ENCODE peak calls at places on chromosome 19, in six cellular contexts. X is RWPE1, D is thoracic aorta, G is heart left ventricle, E is A673, R is uterus. J is an unnamed sample.
A peak's percentile ranks its signal among the peaks of the same experiment; 100 is the strongest.

GRCh38 chr19:46931197-46931596 is 70.4 kb downstream of the ARHGAP35 start:
- DNase-seq in R (no peak), D (no peak), G (no peak), E (no peak), X (no peak), J (no peak)

GRCh38 chr19:36128392-36128736 is 11.5 kb upstream of the CAPNS1 start:
- DNase-seq in R (no peak), G (no peak), E (no peak), X (no peak), D (no peak), J (no peak)

GRCh38 chr19:30665449-30665848 is 293.3 kb downstream of the ZNF536 start:
- DNase-seq in E (no peak), D (no peak), G (no peak), R (no peak), X (no peak), J (no peak)

GRCh38 chr19:58117841-58118575 is 20.0 kb upstream of the ZSCAN18 start:
- DNase-seq in D (no peak), E (no peak), G (peak; percentile 18), X (no peak), R (no peak), J (no peak)

GRCh38 chr19:3006075-3006767 is 22.9 kb downstream of the TLE2 start:
- DNase-seq in E (no peak), R (no peak), G (no peak), X (peak; percentile 54), D (no peak), J (no peak)

GRCh38 chr19:14059093-14059480 is 2.8 kb downstream of the PALM3 start:
- DNase-seq in G (no peak), X (no peak), E (peak; percentile 34), D (no peak), R (no peak), J (no peak)

GRCh38 chr19:37251308-37252229 is 33.6 kb downstream of the ZNF383 start:
- DNase-seq in G (peak; percentile 92), E (peak; percentile 92), R (peak; percentile 75), D (peak; percentile 11), X (peak; percentile 85), J (peak; percentile 71)

GRCh38 chr19:3387645-3388589 is 21.5 kb downstream of the NFIC start:
- DNase-seq in G (peak; percentile 83), X (peak; percentile 82), D (no peak), R (peak; percentile 77), E (peak; percentile 89), J (peak; percentile 97)

GRCh38 chr19:40716031-40716654 is 543 bp downstream of the COQ8B start:
- DNase-seq in X (peak; percentile 95), D (peak; percentile 78), E (no peak), G (no peak), R (peak; percentile 89), J (peak; percentile 77)

GRCh38 chr19:35510626-35510964 is 2.9 kb downstream of the DMKN start:
- DNase-seq in X (no peak), R (no peak), E (no peak), D (no peak), G (no peak), J (no peak)

GRCh38 chr19:9936151-9937000 is at the start of gene OLFM2:
- DNase-seq in R (peak; percentile 48), D (no peak), G (peak; percentile 13), X (peak; percentile 41), E (peak; percentile 80), J (no peak)

GRCh38 chr19:23925285-23925684 is 10.6 kb downstream of the ZNF726 start:
- DNase-seq in X (no peak), E (no peak), D (no peak), G (no peak), R (no peak), J (no peak)

GRCh38 chr19:54189020-54189667 is at the start of gene MBOAT7:
- DNase-seq in X (no peak), R (no peak), D (no peak), G (no peak), E (no peak), J (no peak)

GRCh38 chr19:48513289-48514122 is 1.9 kb upstream of the LMTK3 start:
- DNase-seq in R (no peak), G (peak; percentile 54), D (no peak), X (peak; percentile 67), E (peak; percentile 84), J (peak; percentile 47)

GRCh38 chr19:1410789-1411188 is 3.4 kb downstream of the DAZAP1 start:
- DNase-seq in D (no peak), E (no peak), X (no peak), R (no peak), G (no peak), J (no peak)

GRCh38 chr19:1409204-1410005 is 2.0 kb downstream of the DAZAP1 start:
- DNase-seq in X (no peak), G (no peak), R (no peak), E (no peak), D (no peak), J (no peak)

GRCh38 chr19:1411255-1412191 is 4.1 kb downstream of the DAZAP1 start:
- DNase-seq in G (peak; percentile 84), E (peak; percentile 46), X (no peak), R (no peak), D (peak; percentile 24), J (no peak)

GRCh38 chr19:1408300-1409203 is 1.2 kb downstream of the DAZAP1 start:
- DNase-seq in X (no peak), E (peak; percentile 52), G (peak; percentile 66), D (no peak), R (no peak), J (no peak)

DNA sequence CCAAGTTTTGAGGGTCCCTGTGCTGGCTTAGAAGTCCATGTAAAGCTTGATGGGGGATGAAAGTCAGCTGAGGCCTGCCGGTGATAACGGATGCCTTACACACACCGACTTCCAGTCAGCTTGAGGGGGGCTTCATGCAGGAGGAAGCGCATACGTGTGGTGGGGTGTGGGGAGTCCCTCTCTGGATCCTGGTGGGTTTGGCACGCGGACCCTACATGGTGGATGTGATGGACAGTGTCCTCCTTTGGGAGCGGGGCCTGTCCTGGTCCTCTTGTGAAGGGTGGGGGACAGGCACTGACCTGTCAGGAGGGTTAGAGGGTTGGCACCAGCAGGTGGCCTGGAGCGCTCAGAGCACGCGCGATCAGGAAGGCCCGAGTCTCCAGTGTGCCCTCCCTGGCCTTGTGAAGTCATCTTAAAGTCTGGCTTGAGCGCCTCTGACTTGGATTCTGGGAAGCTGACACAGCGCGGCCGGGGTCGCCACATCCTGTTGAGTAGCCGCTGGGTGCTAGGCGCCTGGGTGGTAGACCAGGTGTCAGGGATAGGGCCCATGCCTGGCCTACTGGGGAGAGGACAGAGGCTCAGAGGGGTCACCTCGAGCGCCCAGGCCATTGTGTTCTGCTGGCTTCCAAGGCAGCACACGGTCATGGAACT is 2.9 kb downstream of the DAZAP1 start:
- DNase-seq in R (no peak), X (no peak), E (no peak), D (no peak), G (no peak), J (no peak)
- H3K27ac ChIP-seq in R (peak overlapping the region; percentile 6), X (peak overlapping the region; percentile 96), E (peak overlapping the region; percentile 54), D (no peak overlapping the region), G (peak overlapping the region; percentile 64), J (no peak overlapping the region)

GRCh38 chr19:55299991-55300390 is 16.2 kb downstream of the BRSK1 start:
- DNase-seq in X (no peak), R (no peak), D (no peak), E (no peak), G (no peak), J (no peak)

GRCh38 chr19:55304279-55304978 is 20.6 kb downstream of the BRSK1 start:
- DNase-seq in X (peak; percentile 59), G (no peak), E (peak; percentile 76), D (no peak), R (peak; percentile 37), J (no peak)

GRCh38 chr19:55300821-55301458 is 17.1 kb downstream of the BRSK1 start:
- DNase-seq in D (no peak), G (no peak), X (no peak), R (no peak), E (no peak), J (no peak)

GRCh38 chr19:55303477-55303876 is 19.7 kb downstream of the BRSK1 start:
- DNase-seq in G (no peak), X (no peak), R (no peak), E (no peak), D (no peak), J (no peak)

GRCh38 chr19:55301459-55302331 is 17.9 kb downstream of the BRSK1 start:
- DNase-seq in E (peak; percentile 88), G (peak; percentile 84), R (peak; percentile 85), D (peak; percentile 29), X (peak; percentile 98), J (peak; percentile 74)
- TF ChIP-seq CTCF in E (peak; percentile 98), G (peak; percentile 97), R (peak; percentile 99), D (peak; percentile 98), X (peak; percentile 93), J (peak; percentile 96)

GRCh38 chr19:6086081-6086858 is 24.0 kb downstream of the RFX2 start:
- DNase-seq in E (no peak), X (peak; percentile 49), R (no peak), D (no peak), G (no peak), J (no peak)
- H3K27ac ChIP-seq in E (no peak overlapping the region), X (peak overlapping the region; percentile 71), R (peak overlapping the region; percentile 84), D (peak overlapping the region; percentile 86), G (peak overlapping the region; percentile 80), J (peak overlapping the region; percentile 94)

GRCh38 chr19:45681391-45682015 is 10.2 kb downstream of the SNRPD2 start:
- DNase-seq in R (peak; percentile 80), X (peak; percentile 82), D (peak; percentile 41), E (peak; percentile 79), G (peak; percentile 78), J (peak; percentile 84)
- TF ChIP-seq CTCF in R (peak; percentile 87), X (peak; percentile 98), D (peak; percentile 98), E (peak; percentile 86), G (peak; percentile 98), J (peak; percentile 96)

GRCh38 chr19:11291415-11291814 is 4.5 kb upstream of the TSPAN16 start:
- DNase-seq in R (no peak), G (no peak), D (no peak), X (no peak), E (no peak), J (no peak)

GRCh38 chr19:11288349-11288748 is 7.6 kb upstream of the TSPAN16 start:
- DNase-seq in G (no peak), D (no peak), R (no peak), X (peak; percentile 39), E (no peak), J (no peak)

GRCh38 chr19:11281336-11282049 is 14.5 kb upstream of the TSPAN16 start:
- DNase-seq in E (no peak), D (no peak), X (no peak), R (no peak), G (no peak), J (no peak)

GRCh38 chr19:11284535-11284934 is 11.4 kb upstream of the TSPAN16 start:
- DNase-seq in D (no peak), R (no peak), X (no peak), G (no peak), E (no peak), J (no peak)

DNA sequence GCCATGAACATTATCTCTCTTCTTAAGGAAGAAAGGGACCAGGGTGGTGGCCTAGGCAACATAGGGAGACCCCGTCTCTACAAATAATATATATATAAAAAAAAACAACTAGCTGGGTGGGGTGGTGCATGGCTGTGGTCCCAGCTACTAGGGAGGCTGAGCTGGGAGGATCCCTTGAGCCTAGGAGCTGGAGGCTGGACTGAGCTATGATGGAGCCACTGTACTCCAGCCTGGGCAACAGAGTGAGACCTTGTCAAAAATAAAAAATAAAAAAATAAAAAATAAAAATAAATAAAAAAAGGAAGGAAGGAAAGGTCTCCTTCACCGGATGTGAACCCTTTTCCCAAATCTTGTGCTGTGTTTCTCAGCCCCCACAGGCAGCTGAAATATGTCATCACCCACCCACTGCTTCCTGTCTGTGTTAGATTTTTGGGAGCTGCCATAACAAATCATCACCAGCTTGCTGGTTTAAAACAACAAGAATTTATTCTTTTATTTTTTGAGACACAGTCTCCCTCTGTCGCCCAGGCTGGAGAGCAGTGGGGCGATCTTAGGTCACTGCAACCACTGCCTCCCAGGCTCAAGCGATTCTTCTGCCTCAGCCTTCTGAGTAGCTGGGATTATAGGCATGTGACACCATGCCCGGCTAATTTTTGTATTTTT is 9.5 kb upstream of the TSPAN16 start:
- DNase-seq in E (peak; percentile 82), X (no peak), D (no peak), G (peak; percentile 75), R (no peak), J (no peak)
- H3K27ac ChIP-seq in E (peak overlapping the region; percentile 71), X (peak overlapping the region; percentile 35), D (no peak overlapping the region), G (peak overlapping the region; percentile 43), R (peak overlapping the region; percentile 50), J (peak overlapping the region; percentile 25)

J was measured in tibial artery.